ENCODE peak calls at places on chromosomes 7 and 10, in seven cellular contexts. One of them, this sample, is unnamed.

GRCh38 chr10:24617771-24618396 is 105.8 kb downstream of the ARHGAP21 start:
- DNase-seq in stimulated activated CD4-positive, alpha-beta T cell treated with anti-CD3 and anti-CD28 coated beads, Interleukin-2, amount 100 ng/mL, for 48 hours: peak; percentile 34
- DNase-seq in iPS DF 6.9: peak; percentile 64
- DNase-seq in memory B cell: no peak
- DNase-seq in neural progenitor cell: peak; percentile 75
- DNase-seq in stimulated activated CD8-positive, alpha-beta memory T cell treated with anti-CD3 and anti-CD28 coated beads, Interleukin-7, amount 100 ng/mL, for 1 hour: no peak
- DNase-seq in thoracic aorta: no peak
- DNase-seq in this sample: no peak

GRCh38 chr10:21517134-21517982 is 8.1 kb downstream of the SKIDA1 start:
- DNase-seq in iPS DF 6.9: no peak
- DNase-seq in neural progenitor cell: peak; percentile 86
- DNase-seq in thoracic aorta: no peak
- DNase-seq in stimulated activated CD8-positive, alpha-beta memory T cell treated with anti-CD3 and anti-CD28 coated beads, Interleukin-7, amount 100 ng/mL, for 1 hour: no peak
- DNase-seq in stimulated activated CD4-positive, alpha-beta T cell treated with anti-CD3 and anti-CD28 coated beads, Interleukin-2, amount 100 ng/mL, for 48 hours: peak; percentile 31
- DNase-seq in memory B cell: no peak
- DNase-seq in this sample: no peak

GRCh38 chr10:36676321-36677169 is 448.9 kb upstream of the ANKRD30A start:
- DNase-seq in stimulated activated CD8-positive, alpha-beta memory T cell treated with anti-CD3 and anti-CD28 coated beads, Interleukin-7, amount 100 ng/mL, for 1 hour: no peak
- DNase-seq in thoracic aorta: no peak
- DNase-seq in iPS DF 6.9: no peak
- DNase-seq in memory B cell: no peak
- DNase-seq in stimulated activated CD4-positive, alpha-beta T cell treated with anti-CD3 and anti-CD28 coated beads, Interleukin-2, amount 100 ng/mL, for 48 hours: no peak
- DNase-seq in neural progenitor cell: no peak
- DNase-seq in this sample: no peak

GRCh38 chr7:39948375-39948774 is 1.7 kb upstream of the CDK13 start:
- DNase-seq in thoracic aorta: no peak
- DNase-seq in neural progenitor cell: no peak
- DNase-seq in iPS DF 6.9: no peak
- DNase-seq in memory B cell: no peak
- DNase-seq in stimulated activated CD8-positive, alpha-beta memory T cell treated with anti-CD3 and anti-CD28 coated beads, Interleukin-7, amount 100 ng/mL, for 1 hour: no peak
- DNase-seq in stimulated activated CD4-positive, alpha-beta T cell treated with anti-CD3 and anti-CD28 coated beads, Interleukin-2, amount 100 ng/mL, for 48 hours: peak; percentile 3
- DNase-seq in this sample: no peak

GRCh38 chr10:63166742-63167258 is 33.7 kb downstream of the NRBF2 start:
- DNase-seq in thoracic aorta: no peak
- DNase-seq in stimulated activated CD4-positive, alpha-beta T cell treated with anti-CD3 and anti-CD28 coated beads, Interleukin-2, amount 100 ng/mL, for 48 hours: no peak
- DNase-seq in neural progenitor cell: peak; percentile 75
- DNase-seq in stimulated activated CD8-positive, alpha-beta memory T cell treated with anti-CD3 and anti-CD28 coated beads, Interleukin-7, amount 100 ng/mL, for 1 hour: no peak
- DNase-seq in memory B cell: no peak
- DNase-seq in iPS DF 6.9: peak; percentile 33
- DNase-seq in this sample: peak; percentile 17

GRCh38 chr7:2638224-2638991 is 6.6 kb downstream of the TTYH3 start:
- DNase-seq in thoracic aorta: no peak
- DNase-seq in iPS DF 6.9: no peak
- DNase-seq in stimulated activated CD4-positive, alpha-beta T cell treated with anti-CD3 and anti-CD28 coated beads, Interleukin-2, amount 100 ng/mL, for 48 hours: no peak
- DNase-seq in stimulated activated CD8-positive, alpha-beta memory T cell treated with anti-CD3 and anti-CD28 coated beads, Interleukin-7, amount 100 ng/mL, for 1 hour: no peak
- DNase-seq in neural progenitor cell: no peak
- DNase-seq in memory B cell: no peak
- DNase-seq in this sample: no peak

GRCh38 chr10:60762554-60762953 is 15.7 kb upstream of the CDK1 start:
- DNase-seq in iPS DF 6.9: peak; percentile 74
- DNase-seq in thoracic aorta: no peak
- DNase-seq in stimulated activated CD8-positive, alpha-beta memory T cell treated with anti-CD3 and anti-CD28 coated beads, Interleukin-7, amount 100 ng/mL, for 1 hour: no peak
- DNase-seq in memory B cell: no peak
- DNase-seq in stimulated activated CD4-positive, alpha-beta T cell treated with anti-CD3 and anti-CD28 coated beads, Interleukin-2, amount 100 ng/mL, for 48 hours: no peak
- DNase-seq in neural progenitor cell: peak; percentile 16
- DNase-seq in this sample: no peak

GRCh38 chr7:54969190-54969967 is 49.4 kb upstream of the EGFR start:
- DNase-seq in memory B cell: no peak
- DNase-seq in neural progenitor cell: no peak
- DNase-seq in thoracic aorta: no peak
- DNase-seq in stimulated activated CD4-positive, alpha-beta T cell treated with anti-CD3 and anti-CD28 coated beads, Interleukin-2, amount 100 ng/mL, for 48 hours: no peak
- DNase-seq in stimulated activated CD8-positive, alpha-beta memory T cell treated with anti-CD3 and anti-CD28 coated beads, Interleukin-7, amount 100 ng/mL, for 1 hour: no peak
- DNase-seq in iPS DF 6.9: no peak
- DNase-seq in this sample: no peak

GRCh38 chr10:119677126-119677525 is 25.9 kb downstream of the BAG3 start:
- DNase-seq in memory B cell: no peak
- DNase-seq in thoracic aorta: no peak
- DNase-seq in stimulated activated CD8-positive, alpha-beta memory T cell treated with anti-CD3 and anti-CD28 coated beads, Interleukin-7, amount 100 ng/mL, for 1 hour: no peak
- DNase-seq in stimulated activated CD4-positive, alpha-beta T cell treated with anti-CD3 and anti-CD28 coated beads, Interleukin-2, amount 100 ng/mL, for 48 hours: no peak
- DNase-seq in iPS DF 6.9: no peak
- DNase-seq in neural progenitor cell: no peak
- DNase-seq in this sample: no peak

GRCh38 chr10:77042706-77043105 is 594.9 kb downstream of the KCNMA1 start:
- DNase-seq in stimulated activated CD8-positive, alpha-beta memory T cell treated with anti-CD3 and anti-CD28 coated beads, Interleukin-7, amount 100 ng/mL, for 1 hour: no peak
- DNase-seq in neural progenitor cell: no peak
- DNase-seq in thoracic aorta: no peak
- DNase-seq in iPS DF 6.9: no peak
- DNase-seq in memory B cell: no peak
- DNase-seq in stimulated activated CD4-positive, alpha-beta T cell treated with anti-CD3 and anti-CD28 coated beads, Interleukin-2, amount 100 ng/mL, for 48 hours: no peak
- DNase-seq in this sample: no peak

GRCh38 chr10:116744163-116744788 is 1.9 kb upstream of the HSPA12A start:
- DNase-seq in memory B cell: no peak
- DNase-seq in iPS DF 6.9: no peak
- DNase-seq in stimulated activated CD4-positive, alpha-beta T cell treated with anti-CD3 and anti-CD28 coated beads, Interleukin-2, amount 100 ng/mL, for 48 hours: no peak
- DNase-seq in stimulated activated CD8-positive, alpha-beta memory T cell treated with anti-CD3 and anti-CD28 coated beads, Interleukin-7, amount 100 ng/mL, for 1 hour: no peak
- DNase-seq in neural progenitor cell: peak; percentile 31
- DNase-seq in thoracic aorta: no peak
- DNase-seq in this sample: no peak

GRCh38 chr10:16674147-16674703 is 143.0 kb downstream of the RSU1 start:
- DNase-seq in memory B cell: no peak
- DNase-seq in thoracic aorta: no peak
- DNase-seq in neural progenitor cell: no peak
- DNase-seq in stimulated activated CD4-positive, alpha-beta T cell treated with anti-CD3 and anti-CD28 coated beads, Interleukin-2, amount 100 ng/mL, for 48 hours: no peak
- DNase-seq in iPS DF 6.9: no peak
- DNase-seq in stimulated activated CD8-positive, alpha-beta memory T cell treated with anti-CD3 and anti-CD28 coated beads, Interleukin-7, amount 100 ng/mL, for 1 hour: no peak
- DNase-seq in this sample: no peak

GRCh38 chr10:77949167-77949566 is 22.6 kb upstream of the DLG5 start:
- DNase-seq in neural progenitor cell: peak; percentile 67
- DNase-seq in stimulated activated CD8-positive, alpha-beta memory T cell treated with anti-CD3 and anti-CD28 coated beads, Interleukin-7, amount 100 ng/mL, for 1 hour: no peak
- DNase-seq in stimulated activated CD4-positive, alpha-beta T cell treated with anti-CD3 and anti-CD28 coated beads, Interleukin-2, amount 100 ng/mL, for 48 hours: no peak
- DNase-seq in memory B cell: no peak
- DNase-seq in iPS DF 6.9: peak; percentile 73
- DNase-seq in thoracic aorta: no peak
- DNase-seq in this sample: no peak

GRCh38 chr7:16671811-16672210 is 25.8 kb downstream of the BZW2 start:
- DNase-seq in stimulated activated CD4-positive, alpha-beta T cell treated with anti-CD3 and anti-CD28 coated beads, Interleukin-2, amount 100 ng/mL, for 48 hours: no peak
- DNase-seq in thoracic aorta: no peak
- DNase-seq in stimulated activated CD8-positive, alpha-beta memory T cell treated with anti-CD3 and anti-CD28 coated beads, Interleukin-7, amount 100 ng/mL, for 1 hour: no peak
- DNase-seq in iPS DF 6.9: no peak
- DNase-seq in memory B cell: no peak
- DNase-seq in neural progenitor cell: no peak
- DNase-seq in this sample: no peak

GRCh38 chr10:124210263-124210662 is 116.9 kb upstream of the CHST15 start:
- DNase-seq in stimulated activated CD4-positive, alpha-beta T cell treated with anti-CD3 and anti-CD28 coated beads, Interleukin-2, amount 100 ng/mL, for 48 hours: no peak
- DNase-seq in iPS DF 6.9: no peak
- DNase-seq in thoracic aorta: no peak
- DNase-seq in stimulated activated CD8-positive, alpha-beta memory T cell treated with anti-CD3 and anti-CD28 coated beads, Interleukin-7, amount 100 ng/mL, for 1 hour: no peak
- DNase-seq in memory B cell: no peak
- DNase-seq in neural progenitor cell: no peak
- DNase-seq in this sample: no peak

GRCh38 chr10:127619550-127619949 is 70.4 kb downstream of the NPS start:
- DNase-seq in memory B cell: no peak
- DNase-seq in neural progenitor cell: no peak
- DNase-seq in stimulated activated CD8-positive, alpha-beta memory T cell treated with anti-CD3 and anti-CD28 coated beads, Interleukin-7, amount 100 ng/mL, for 1 hour: no peak
- DNase-seq in stimulated activated CD4-positive, alpha-beta T cell treated with anti-CD3 and anti-CD28 coated beads, Interleukin-2, amount 100 ng/mL, for 48 hours: no peak
- DNase-seq in iPS DF 6.9: no peak
- DNase-seq in thoracic aorta: no peak
- DNase-seq in this sample: no peak

GRCh38 chr7:94529516-94529915 is 19.9 kb downstream of the CASD1 start:
- DNase-seq in iPS DF 6.9: no peak
- DNase-seq in neural progenitor cell: peak; percentile 28
- DNase-seq in stimulated activated CD4-positive, alpha-beta T cell treated with anti-CD3 and anti-CD28 coated beads, Interleukin-2, amount 100 ng/mL, for 48 hours: no peak
- DNase-seq in stimulated activated CD8-positive, alpha-beta memory T cell treated with anti-CD3 and anti-CD28 coated beads, Interleukin-7, amount 100 ng/mL, for 1 hour: no peak
- DNase-seq in thoracic aorta: no peak
- DNase-seq in memory B cell: no peak
- DNase-seq in this sample: no peak

GRCh38 chr7:12982178-12982577 is 294.7 kb downstream of the ARL4A start:
- DNase-seq in neural progenitor cell: no peak
- DNase-seq in thoracic aorta: no peak
- DNase-seq in stimulated activated CD4-positive, alpha-beta T cell treated with anti-CD3 and anti-CD28 coated beads, Interleukin-2, amount 100 ng/mL, for 48 hours: no peak
- DNase-seq in memory B cell: no peak
- DNase-seq in iPS DF 6.9: no peak
- DNase-seq in stimulated activated CD8-positive, alpha-beta memory T cell treated with anti-CD3 and anti-CD28 coated beads, Interleukin-7, amount 100 ng/mL, for 1 hour: no peak
- DNase-seq in this sample: no peak

GRCh38 chr7:29315302-29316270 is 121.0 kb downstream of the CHN2 start:
- DNase-seq in neural progenitor cell: no peak
- DNase-seq in stimulated activated CD8-positive, alpha-beta memory T cell treated with anti-CD3 and anti-CD28 coated beads, Interleukin-7, amount 100 ng/mL, for 1 hour: no peak
- DNase-seq in stimulated activated CD4-positive, alpha-beta T cell treated with anti-CD3 and anti-CD28 coated beads, Interleukin-2, amount 100 ng/mL, for 48 hours: no peak
- DNase-seq in iPS DF 6.9: no peak
- DNase-seq in memory B cell: no peak
- DNase-seq in thoracic aorta: no peak
- DNase-seq in this sample: no peak

GRCh38 chr10:247480-247879 is 112.2 kb downstream of the ZMYND11 start:
- DNase-seq in iPS DF 6.9: no peak
- DNase-seq in neural progenitor cell: no peak
- DNase-seq in memory B cell: no peak
- DNase-seq in stimulated activated CD8-positive, alpha-beta memory T cell treated with anti-CD3 and anti-CD28 coated beads, Interleukin-7, amount 100 ng/mL, for 1 hour: no peak
- DNase-seq in stimulated activated CD4-positive, alpha-beta T cell treated with anti-CD3 and anti-CD28 coated beads, Interleukin-2, amount 100 ng/mL, for 48 hours: no peak
- DNase-seq in thoracic aorta: no peak
- DNase-seq in this sample: no peak

GRCh38 chr7:98334077-98334476 is 52.6 kb downstream of the BRI3 start:
- DNase-seq in stimulated activated CD4-positive, alpha-beta T cell treated with anti-CD3 and anti-CD28 coated beads, Interleukin-2, amount 100 ng/mL, for 48 hours: no peak
- DNase-seq in stimulated activated CD8-positive, alpha-beta memory T cell treated with anti-CD3 and anti-CD28 coated beads, Interleukin-7, amount 100 ng/mL, for 1 hour: no peak
- DNase-seq in thoracic aorta: no peak
- DNase-seq in memory B cell: no peak
- DNase-seq in neural progenitor cell: no peak
- DNase-seq in iPS DF 6.9: no peak
- DNase-seq in this sample: no peak

GRCh38 chr10:35259769-35260397 is 76.4 kb upstream of the CCNY start:
- DNase-seq in stimulated activated CD4-positive, alpha-beta T cell treated with anti-CD3 and anti-CD28 coated beads, Interleukin-2, amount 100 ng/mL, for 48 hours: no peak
- DNase-seq in thoracic aorta: no peak
- DNase-seq in stimulated activated CD8-positive, alpha-beta memory T cell treated with anti-CD3 and anti-CD28 coated beads, Interleukin-7, amount 100 ng/mL, for 1 hour: no peak
- DNase-seq in iPS DF 6.9: no peak
- DNase-seq in memory B cell: no peak
- DNase-seq in neural progenitor cell: no peak
- DNase-seq in this sample: no peak

GRCh38 chr7:140003913-140004382 is 58.8 kb downstream of the PARP12 start:
- DNase-seq in iPS DF 6.9: peak; percentile 35
- DNase-seq in stimulated activated CD4-positive, alpha-beta T cell treated with anti-CD3 and anti-CD28 coated beads, Interleukin-2, amount 100 ng/mL, for 48 hours: peak; percentile 35
- DNase-seq in thoracic aorta: no peak
- DNase-seq in memory B cell: peak; percentile 34
- DNase-seq in neural progenitor cell: peak; percentile 81
- DNase-seq in stimulated activated CD8-positive, alpha-beta memory T cell treated with anti-CD3 and anti-CD28 coated beads, Interleukin-7, amount 100 ng/mL, for 1 hour: peak; percentile 1
- DNase-seq in this sample: peak; percentile 16

GRCh38 chr10:27482984-27483956 is 20.8 kb upstream of the RAB18 start:
- DNase-seq in stimulated activated CD4-positive, alpha-beta T cell treated with anti-CD3 and anti-CD28 coated beads, Interleukin-2, amount 100 ng/mL, for 48 hours: no peak
- DNase-seq in thoracic aorta: no peak
- DNase-seq in iPS DF 6.9: no peak
- DNase-seq in neural progenitor cell: no peak
- DNase-seq in stimulated activated CD8-positive, alpha-beta memory T cell treated with anti-CD3 and anti-CD28 coated beads, Interleukin-7, amount 100 ng/mL, for 1 hour: no peak
- DNase-seq in memory B cell: no peak
- DNase-seq in this sample: no peak

GRCh38 chr10:26391701-26392695 is 46.1 kb upstream of the APBB1IP start:
- DNase-seq in memory B cell: peak; percentile 15
- DNase-seq in stimulated activated CD4-positive, alpha-beta T cell treated with anti-CD3 and anti-CD28 coated beads, Interleukin-2, amount 100 ng/mL, for 48 hours: no peak
- DNase-seq in neural progenitor cell: peak; percentile 24
- DNase-seq in stimulated activated CD8-positive, alpha-beta memory T cell treated with anti-CD3 and anti-CD28 coated beads, Interleukin-7, amount 100 ng/mL, for 1 hour: no peak
- DNase-seq in iPS DF 6.9: peak; percentile 1
- DNase-seq in thoracic aorta: no peak
- DNase-seq in this sample: no peak

GRCh38 chr10:131822013-131822693 is 78.7 kb upstream of the PPP2R2D start:
- DNase-seq in stimulated activated CD8-positive, alpha-beta memory T cell treated with anti-CD3 and anti-CD28 coated beads, Interleukin-7, amount 100 ng/mL, for 1 hour: no peak
- DNase-seq in neural progenitor cell: no peak
- DNase-seq in thoracic aorta: no peak
- DNase-seq in memory B cell: no peak
- DNase-seq in iPS DF 6.9: no peak
- DNase-seq in stimulated activated CD4-positive, alpha-beta T cell treated with anti-CD3 and anti-CD28 coated beads, Interleukin-2, amount 100 ng/mL, for 48 hours: no peak
- DNase-seq in this sample: no peak

GRCh38 chr10:25756784-25757183 is 177.2 kb upstream of the MYO3A start:
- DNase-seq in neural progenitor cell: no peak
- DNase-seq in memory B cell: no peak
- DNase-seq in stimulated activated CD8-positive, alpha-beta memory T cell treated with anti-CD3 and anti-CD28 coated beads, Interleukin-7, amount 100 ng/mL, for 1 hour: no peak
- DNase-seq in stimulated activated CD4-positive, alpha-beta T cell treated with anti-CD3 and anti-CD28 coated beads, Interleukin-2, amount 100 ng/mL, for 48 hours: no peak
- DNase-seq in iPS DF 6.9: no peak
- DNase-seq in thoracic aorta: no peak
- DNase-seq in this sample: no peak

GRCh38 chr7:91634485-91635177 is 245.9 kb downstream of the MTERF1 start:
- DNase-seq in stimulated activated CD8-positive, alpha-beta memory T cell treated with anti-CD3 and anti-CD28 coated beads, Interleukin-7, amount 100 ng/mL, for 1 hour: no peak
- DNase-seq in stimulated activated CD4-positive, alpha-beta T cell treated with anti-CD3 and anti-CD28 coated beads, Interleukin-2, amount 100 ng/mL, for 48 hours: no peak
- DNase-seq in thoracic aorta: no peak
- DNase-seq in neural progenitor cell: no peak
- DNase-seq in iPS DF 6.9: no peak
- DNase-seq in memory B cell: no peak
- DNase-seq in this sample: no peak

GRCh38 chr10:131946321-131946751 is 35.4 kb downstream of the BNIP3 start:
- DNase-seq in iPS DF 6.9: no peak
- DNase-seq in stimulated activated CD8-positive, alpha-beta memory T cell treated with anti-CD3 and anti-CD28 coated beads, Interleukin-7, amount 100 ng/mL, for 1 hour: no peak
- DNase-seq in memory B cell: no peak
- DNase-seq in stimulated activated CD4-positive, alpha-beta T cell treated with anti-CD3 and anti-CD28 coated beads, Interleukin-2, amount 100 ng/mL, for 48 hours: no peak
- DNase-seq in thoracic aorta: no peak
- DNase-seq in neural progenitor cell: no peak
- DNase-seq in this sample: no peak

GRCh38 chr10:6990891-6991290 is 410.8 kb upstream of the PRKCQ start:
- DNase-seq in thoracic aorta: no peak
- DNase-seq in memory B cell: no peak
- DNase-seq in stimulated activated CD8-positive, alpha-beta memory T cell treated with anti-CD3 and anti-CD28 coated beads, Interleukin-7, amount 100 ng/mL, for 1 hour: no peak
- DNase-seq in stimulated activated CD4-positive, alpha-beta T cell treated with anti-CD3 and anti-CD28 coated beads, Interleukin-2, amount 100 ng/mL, for 48 hours: no peak
- DNase-seq in neural progenitor cell: no peak
- DNase-seq in iPS DF 6.9: no peak
- DNase-seq in this sample: no peak

GRCh38 chr7:55409474-55410225 is 44.5 kb downstream of the LANCL2 start:
- DNase-seq in stimulated activated CD8-positive, alpha-beta memory T cell treated with anti-CD3 and anti-CD28 coated beads, Interleukin-7, amount 100 ng/mL, for 1 hour: no peak
- DNase-seq in thoracic aorta: no peak
- DNase-seq in iPS DF 6.9: no peak
- DNase-seq in neural progenitor cell: no peak
- DNase-seq in memory B cell: no peak
- DNase-seq in stimulated activated CD4-positive, alpha-beta T cell treated with anti-CD3 and anti-CD28 coated beads, Interleukin-2, amount 100 ng/mL, for 48 hours: no peak
- DNase-seq in this sample: no peak

GRCh38 chr7:127786184-127786583 is 134.2 kb downstream of the SND1 start:
- DNase-seq in iPS DF 6.9: no peak
- DNase-seq in memory B cell: no peak
- DNase-seq in stimulated activated CD4-positive, alpha-beta T cell treated with anti-CD3 and anti-CD28 coated beads, Interleukin-2, amount 100 ng/mL, for 48 hours: no peak
- DNase-seq in stimulated activated CD8-positive, alpha-beta memory T cell treated with anti-CD3 and anti-CD28 coated beads, Interleukin-7, amount 100 ng/mL, for 1 hour: no peak
- DNase-seq in neural progenitor cell: no peak
- DNase-seq in thoracic aorta: no peak
- DNase-seq in this sample: no peak

GRCh38 chr10:34824870-34825269 is 9.8 kb upstream of the PARD3 start:
- DNase-seq in stimulated activated CD8-positive, alpha-beta memory T cell treated with anti-CD3 and anti-CD28 coated beads, Interleukin-7, amount 100 ng/mL, for 1 hour: no peak
- DNase-seq in neural progenitor cell: peak; percentile 39
- DNase-seq in memory B cell: no peak
- DNase-seq in thoracic aorta: no peak
- DNase-seq in stimulated activated CD4-positive, alpha-beta T cell treated with anti-CD3 and anti-CD28 coated beads, Interleukin-2, amount 100 ng/mL, for 48 hours: no peak
- DNase-seq in iPS DF 6.9: no peak
- DNase-seq in this sample: no peak

GRCh38 chr7:34486371-34486770 is 171.6 kb upstream of the NPSR1 start:
- DNase-seq in stimulated activated CD8-positive, alpha-beta memory T cell treated with anti-CD3 and anti-CD28 coated beads, Interleukin-7, amount 100 ng/mL, for 1 hour: no peak
- DNase-seq in iPS DF 6.9: no peak
- DNase-seq in stimulated activated CD4-positive, alpha-beta T cell treated with anti-CD3 and anti-CD28 coated beads, Interleukin-2, amount 100 ng/mL, for 48 hours: no peak
- DNase-seq in neural progenitor cell: no peak
- DNase-seq in thoracic aorta: no peak
- DNase-seq in memory B cell: no peak
- DNase-seq in this sample: no peak

GRCh38 chr10:31426425-31426824 is 107.4 kb downstream of the ZEB1 start:
- DNase-seq in thoracic aorta: no peak
- DNase-seq in stimulated activated CD4-positive, alpha-beta T cell treated with anti-CD3 and anti-CD28 coated beads, Interleukin-2, amount 100 ng/mL, for 48 hours: no peak
- DNase-seq in neural progenitor cell: no peak
- DNase-seq in stimulated activated CD8-positive, alpha-beta memory T cell treated with anti-CD3 and anti-CD28 coated beads, Interleukin-7, amount 100 ng/mL, for 1 hour: no peak
- DNase-seq in memory B cell: no peak
- DNase-seq in iPS DF 6.9: no peak
- DNase-seq in this sample: no peak

GRCh38 chr7:3080106-3080505 is 36.4 kb upstream of the CARD11 start:
- DNase-seq in iPS DF 6.9: no peak
- DNase-seq in stimulated activated CD4-positive, alpha-beta T cell treated with anti-CD3 and anti-CD28 coated beads, Interleukin-2, amount 100 ng/mL, for 48 hours: no peak
- DNase-seq in neural progenitor cell: no peak
- DNase-seq in memory B cell: no peak
- DNase-seq in thoracic aorta: no peak
- DNase-seq in stimulated activated CD8-positive, alpha-beta memory T cell treated with anti-CD3 and anti-CD28 coated beads, Interleukin-7, amount 100 ng/mL, for 1 hour: no peak
- DNase-seq in this sample: no peak

GRCh38 chr10:69580435-69580834 is 7.2 kb upstream of the NEUROG3 start:
- DNase-seq in iPS DF 6.9: no peak
- DNase-seq in memory B cell: no peak
- DNase-seq in neural progenitor cell: no peak
- DNase-seq in stimulated activated CD8-positive, alpha-beta memory T cell treated with anti-CD3 and anti-CD28 coated beads, Interleukin-7, amount 100 ng/mL, for 1 hour: no peak
- DNase-seq in stimulated activated CD4-positive, alpha-beta T cell treated with anti-CD3 and anti-CD28 coated beads, Interleukin-2, amount 100 ng/mL, for 48 hours: no peak
- DNase-seq in thoracic aorta: no peak
- DNase-seq in this sample: no peak

GRCh38 chr7:85750454-85750949 is 563.6 kb upstream of the SEMA3D start:
- DNase-seq in iPS DF 6.9: peak; percentile 54
- DNase-seq in stimulated activated CD8-positive, alpha-beta memory T cell treated with anti-CD3 and anti-CD28 coated beads, Interleukin-7, amount 100 ng/mL, for 1 hour: no peak
- DNase-seq in stimulated activated CD4-positive, alpha-beta T cell treated with anti-CD3 and anti-CD28 coated beads, Interleukin-2, amount 100 ng/mL, for 48 hours: peak; percentile 4
- DNase-seq in memory B cell: no peak
- DNase-seq in thoracic aorta: no peak
- DNase-seq in neural progenitor cell: peak; percentile 64
- DNase-seq in this sample: no peak

This sample was measured in stimulated activated naive B cell treated with anti-CD40 and anti-IgM and Interleukin-4, amounts not matched to agents 10 μg/mL and 1 μg/mL and 100 μg/mL, for 72 hours.